ENCODE peak calls at places on chromosomes 11 and 22, in four cellular contexts. One of them, this sample, is unnamed. For H3K27me3 and H3K36me3, the result is how much of the 10 kb centered on the place peaks cover.

GRCh38 chr11:47391711-47392432 is 13.5 kb upstream of the SPI1 start:
- DNase-seq in BJ: no peak
- DNase-seq in heart right ventricle: no peak
- DNase-seq in brain microvascular endothelial cell: no peak
- DNase-seq in this sample: no peak

GRCh38 chr11:9680028-9680427 is 16.2 kb downstream of the SWAP70 start:
- DNase-seq in BJ: no peak
- DNase-seq in heart right ventricle: no peak
- DNase-seq in brain microvascular endothelial cell: peak
- DNase-seq in this sample: no peak

GRCh38 chr11:19240420-19241259 is at the start of gene E2F8:
- DNase-seq in BJ: peak
- DNase-seq in heart right ventricle: peak
- DNase-seq in brain microvascular endothelial cell: peak
- DNase-seq in this sample: peak

GRCh38 chr11:14300661-14301304 is 58.2 kb downstream of the RRAS2 start:
- DNase-seq in BJ: no peak
- DNase-seq in heart right ventricle: no peak
- DNase-seq in brain microvascular endothelial cell: peak
- DNase-seq in this sample: peak

GRCh38 chr11:61082931-61083531 is 19.3 kb upstream of the CD5 start:
- DNase-seq in BJ: no peak
- DNase-seq in heart right ventricle: no peak
- DNase-seq in brain microvascular endothelial cell: no peak
- DNase-seq in this sample: no peak

GRCh38 chr11:127035812-127036211 is 35.2 kb upstream of the KIRREL3 start:
- DNase-seq in BJ: no peak
- DNase-seq in heart right ventricle: no peak
- DNase-seq in brain microvascular endothelial cell: no peak
- DNase-seq in this sample: no peak

GRCh38 chr11:105697291-105697690 is 87.4 kb downstream of the GRIA4 start:
- DNase-seq in BJ: no peak
- DNase-seq in heart right ventricle: no peak
- DNase-seq in brain microvascular endothelial cell: no peak
- DNase-seq in this sample: no peak

GRCh38 chr11:83721286-83721685 is 435.1 kb upstream of the CCDC90B start:
- DNase-seq in BJ: no peak
- DNase-seq in heart right ventricle: no peak
- DNase-seq in brain microvascular endothelial cell: no peak
- DNase-seq in this sample: no peak

GRCh38 chr11:112613051-112613972 is 347.9 kb upstream of the NCAM1 start:
- DNase-seq in BJ: peak
- DNase-seq in heart right ventricle: no peak
- DNase-seq in brain microvascular endothelial cell: peak
- DNase-seq in this sample: peak

GRCh38 chr11:1560011-1560579 is 12.0 kb downstream of the DUSP8 start:
- DNase-seq in BJ: no peak
- DNase-seq in heart right ventricle: no peak
- DNase-seq in brain microvascular endothelial cell: no peak
- DNase-seq in this sample: no peak

GRCh38 chr11:1556278-1557167 is 15.5 kb downstream of the DUSP8 start:
- DNase-seq in BJ: no peak
- DNase-seq in heart right ventricle: no peak
- DNase-seq in brain microvascular endothelial cell: no peak
- DNase-seq in this sample: no peak

GRCh38 chr11:1559103-1559951 is 12.7 kb downstream of the DUSP8 start:
- DNase-seq in BJ: peak
- DNase-seq in heart right ventricle: peak
- DNase-seq in brain microvascular endothelial cell: no peak
- DNase-seq in this sample: peak

GRCh38 chr11:1557168-1557884 is 14.7 kb downstream of the DUSP8 start:
- DNase-seq in BJ: no peak
- DNase-seq in heart right ventricle: no peak
- DNase-seq in brain microvascular endothelial cell: no peak
- DNase-seq in this sample: no peak

DNA sequence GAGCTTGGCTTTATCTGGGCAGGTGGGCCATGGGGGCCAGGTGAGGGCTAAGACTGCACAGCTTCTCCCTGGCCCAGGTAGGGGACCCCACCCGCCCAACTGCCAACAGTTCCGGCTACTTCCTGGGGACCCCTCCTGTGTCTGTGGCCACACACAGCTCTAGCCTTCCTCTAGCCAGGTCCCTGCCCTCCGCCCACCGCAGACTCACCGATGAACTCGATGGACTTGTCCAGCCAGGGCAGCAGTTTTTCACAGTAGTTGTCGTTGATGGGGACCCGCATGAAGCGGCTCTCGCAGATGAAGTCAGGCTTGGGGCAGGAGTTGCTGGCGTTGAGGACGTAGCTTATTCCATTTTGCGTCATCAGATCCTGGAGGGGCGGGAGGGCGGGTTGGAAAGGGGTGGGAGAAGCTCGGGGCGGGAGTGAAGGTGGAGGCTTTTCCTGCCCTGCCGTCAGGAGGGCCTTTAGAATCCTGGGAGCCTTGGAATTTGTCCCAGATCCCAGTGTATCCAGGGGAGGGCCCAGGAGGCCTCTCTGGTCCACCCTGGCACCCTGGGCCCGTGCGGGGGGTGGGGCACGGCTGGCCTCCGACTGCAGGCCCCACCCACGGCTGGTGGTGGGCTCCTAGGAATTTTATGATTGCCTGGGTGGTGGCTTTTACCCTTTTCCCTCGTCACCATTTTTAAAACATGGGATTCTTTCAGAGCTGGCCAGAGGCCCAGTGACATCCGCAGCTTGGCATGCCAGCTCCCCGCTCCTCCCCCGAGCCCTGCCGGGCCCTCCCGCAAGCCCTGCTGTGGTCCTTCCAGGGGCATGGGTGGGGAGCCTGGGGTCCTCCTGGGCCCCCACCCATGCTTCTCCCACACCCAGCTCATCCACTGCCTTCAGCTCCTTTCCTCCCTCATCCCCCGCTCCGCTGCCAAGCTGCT is 13.9 kb downstream of the DUSP8 start:
- DNase-seq in BJ: peak
- DNase-seq in heart right ventricle: peak
- DNase-seq in brain microvascular endothelial cell: peak
- DNase-seq in this sample: peak
- H3K27me3 ChIP-seq in BJ: under half
- H3K27me3 ChIP-seq in heart right ventricle: under half
- H3K27me3 ChIP-seq in brain microvascular endothelial cell: under half
- H3K27me3 ChIP-seq in this sample: under half

GRCh38 chr11:124898711-124899110 is 1.0 kb upstream of the ROBO4 start:
- DNase-seq in BJ: no peak
- DNase-seq in heart right ventricle: peak
- DNase-seq in brain microvascular endothelial cell: no peak
- DNase-seq in this sample: peak
- H3K4me3 ChIP-seq in BJ: no peak
- H3K4me3 ChIP-seq in heart right ventricle: peak
- H3K4me3 ChIP-seq in brain microvascular endothelial cell: no peak
- H3K4me3 ChIP-seq in this sample: no peak

GRCh38 chr22:42601879-42602465 is 12.7 kb downstream of the POLDIP3 start:
- DNase-seq in BJ: no peak
- DNase-seq in heart right ventricle: no peak
- DNase-seq in brain microvascular endothelial cell: no peak
- DNase-seq in this sample: no peak

GRCh38 chr22:42603427-42603826 is 11.3 kb downstream of the POLDIP3 start:
- DNase-seq in BJ: no peak
- DNase-seq in heart right ventricle: no peak
- DNase-seq in brain microvascular endothelial cell: no peak
- DNase-seq in this sample: no peak

GRCh38 chr22:42602470-42602869 is 12.2 kb downstream of the POLDIP3 start:
- DNase-seq in BJ: no peak
- DNase-seq in heart right ventricle: no peak
- DNase-seq in brain microvascular endothelial cell: no peak
- DNase-seq in this sample: no peak

GRCh38 chr22:42608481-42609361 is 6.0 kb downstream of the POLDIP3 start:
- DNase-seq in BJ: no peak
- DNase-seq in heart right ventricle: no peak
- DNase-seq in brain microvascular endothelial cell: peak
- DNase-seq in this sample: peak

GRCh38 chr22:42604403-42604802 is 10.3 kb downstream of the POLDIP3 start:
- DNase-seq in BJ: no peak
- DNase-seq in heart right ventricle: no peak
- DNase-seq in brain microvascular endothelial cell: peak
- DNase-seq in this sample: no peak
- H3K36me3 ChIP-seq in BJ: under half
- H3K36me3 ChIP-seq in heart right ventricle: under half
- H3K36me3 ChIP-seq in brain microvascular endothelial cell: under half
- H3K36me3 ChIP-seq in this sample: half or more

GRCh38 chr11:131370090-131370751 is at the start of gene NTM:
- DNase-seq in BJ: no peak
- DNase-seq in heart right ventricle: peak
- DNase-seq in brain microvascular endothelial cell: no peak
- DNase-seq in this sample: peak
- H3K27me3 ChIP-seq in BJ: under half
- H3K27me3 ChIP-seq in heart right ventricle: under half
- H3K27me3 ChIP-seq in brain microvascular endothelial cell: under half
- H3K27me3 ChIP-seq in this sample: under half

DNA sequence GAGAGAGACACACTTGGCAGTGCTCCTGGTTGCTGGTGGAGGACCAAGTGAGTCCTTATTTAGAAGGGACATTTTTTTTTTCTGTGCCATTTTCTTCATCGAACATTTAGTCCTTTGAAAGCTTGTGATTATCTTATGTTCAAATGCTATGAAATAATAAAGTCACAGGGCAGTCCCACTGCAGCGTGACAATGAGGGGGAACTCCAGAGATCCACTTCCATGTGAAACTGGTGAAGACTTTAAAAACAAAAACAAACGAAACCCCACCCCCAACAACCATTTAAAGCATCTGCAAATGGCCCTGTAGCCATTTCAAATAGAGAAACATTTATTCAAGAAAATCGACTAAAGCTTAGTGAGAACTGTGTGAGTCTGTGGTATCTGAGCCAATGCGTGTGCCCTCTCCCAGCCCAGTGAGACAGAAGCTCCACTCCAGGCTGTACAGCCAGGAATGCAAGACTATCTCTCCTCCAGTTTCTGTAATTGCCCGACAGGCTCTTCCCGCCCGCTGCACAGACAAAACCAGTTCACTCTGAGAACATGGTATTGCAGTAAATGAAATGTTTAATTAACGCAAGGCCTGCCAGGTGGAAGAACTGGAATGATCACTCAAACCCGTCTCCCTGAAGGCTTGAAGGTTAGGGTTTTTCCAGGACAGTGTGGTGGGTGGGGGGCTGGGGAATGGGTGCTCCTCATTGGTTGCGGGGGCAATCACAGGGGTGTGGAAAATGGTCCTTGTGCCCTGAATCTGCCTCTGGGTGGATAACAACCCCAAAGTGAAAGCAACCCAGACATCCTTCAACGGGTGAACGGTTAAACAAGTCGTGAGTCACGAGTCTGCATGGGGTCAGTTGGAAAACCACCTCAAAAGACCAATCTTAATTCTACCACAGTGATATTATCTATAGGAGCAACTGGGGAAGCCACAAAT is 8.4 kb downstream of the KRTAP5-6 start:
- DNase-seq in BJ: no peak
- DNase-seq in heart right ventricle: no peak
- DNase-seq in brain microvascular endothelial cell: no peak
- DNase-seq in this sample: no peak
- H3K4me3 ChIP-seq in BJ: no peak
- H3K4me3 ChIP-seq in heart right ventricle: no peak
- H3K4me3 ChIP-seq in brain microvascular endothelial cell: no peak
- H3K4me3 ChIP-seq in this sample: no peak

DNA sequence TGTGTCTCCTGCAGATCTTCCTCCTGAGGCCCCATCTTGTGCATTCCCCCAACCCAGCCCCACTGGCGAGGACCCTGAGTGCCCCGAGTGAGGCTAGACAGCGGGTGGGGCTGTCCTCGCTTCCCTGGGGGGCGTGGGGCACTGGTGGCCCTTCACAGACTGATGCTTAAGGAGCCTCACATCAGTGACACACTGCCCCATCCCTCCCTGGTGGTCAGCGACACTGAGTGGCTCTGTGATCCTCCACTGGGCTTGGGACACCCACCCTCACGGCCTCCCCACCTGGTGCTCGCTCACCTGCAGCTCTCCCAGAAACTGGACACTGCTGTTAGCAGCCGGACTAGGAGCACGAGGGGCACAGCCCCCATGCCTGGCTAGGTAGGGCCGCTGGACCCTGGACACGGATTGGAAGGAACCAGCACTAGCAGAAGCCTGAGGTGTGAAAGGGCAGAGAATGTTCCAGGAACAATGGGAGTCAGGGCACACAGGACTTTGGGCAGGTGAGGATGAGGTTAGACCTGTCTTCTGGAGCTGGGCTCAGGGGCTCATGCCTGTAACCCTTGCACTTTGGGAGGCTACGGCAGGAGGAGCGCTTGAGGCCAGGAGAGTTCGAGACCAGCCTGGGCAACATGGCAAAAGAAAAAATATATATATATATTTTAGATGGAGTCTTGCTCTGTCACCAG is 23.2 kb upstream of the TXNRD2 start:
- DNase-seq in BJ: no peak
- DNase-seq in heart right ventricle: no peak
- DNase-seq in brain microvascular endothelial cell: no peak
- DNase-seq in this sample: no peak
- H3K36me3 ChIP-seq in BJ: under half
- H3K36me3 ChIP-seq in heart right ventricle: half or more
- H3K36me3 ChIP-seq in brain microvascular endothelial cell: under half
- H3K36me3 ChIP-seq in this sample: under half